ENCODE peak calls at places on chromosome 22, in seven cellular contexts. One of them, this sample, is unnamed.

GRCh38 chr22:29799217-29799680 is 32.1 kb downstream of the UQCR10 start:
- DNase-seq in body of pancreas: peak
- DNase-seq in fibroblast of lung: peak
- DNase-seq in GM06990: no peak
- DNase-seq in AG04450: peak
- DNase-seq in adipocyte: peak
- DNase-seq in CD8-positive, alpha-beta T cell: no peak
- DNase-seq in this sample: peak

GRCh38 chr22:50715776-50716175 is 22.2 kb upstream of the ACR start:
- DNase-seq in fibroblast of lung: no peak
- DNase-seq in adipocyte: no peak
- DNase-seq in body of pancreas: no peak
- DNase-seq in AG04450: no peak
- DNase-seq in GM06990: no peak
- DNase-seq in CD8-positive, alpha-beta T cell: no peak
- DNase-seq in this sample: no peak

GRCh38 chr22:40679249-40679963 is at the start of gene MCHR1:
- DNase-seq in GM06990: no peak
- DNase-seq in adipocyte: no peak
- DNase-seq in AG04450: no peak
- DNase-seq in body of pancreas: no peak
- DNase-seq in CD8-positive, alpha-beta T cell: no peak
- DNase-seq in fibroblast of lung: no peak
- DNase-seq in this sample: no peak

GRCh38 chr22:42316988-42317387 is 46.5 kb upstream of the TCF20 start:
- DNase-seq in fibroblast of lung: no peak
- DNase-seq in body of pancreas: no peak
- DNase-seq in AG04450: no peak
- DNase-seq in CD8-positive, alpha-beta T cell: peak
- DNase-seq in adipocyte: no peak
- DNase-seq in GM06990: no peak
- DNase-seq in this sample: peak

GRCh38 chr22:37015587-37015878 is 3.7 kb downstream of the TST start:
- DNase-seq in GM06990: no peak
- DNase-seq in fibroblast of lung: no peak
- DNase-seq in AG04450: no peak
- DNase-seq in CD8-positive, alpha-beta T cell: no peak
- DNase-seq in adipocyte: no peak
- DNase-seq in body of pancreas: no peak
- DNase-seq in this sample: no peak

GRCh38 chr22:30305519-30305905 is 16.2 kb upstream of the CASTOR1 start:
- DNase-seq in CD8-positive, alpha-beta T cell: peak
- DNase-seq in GM06990: peak
- DNase-seq in body of pancreas: peak
- DNase-seq in fibroblast of lung: no peak
- DNase-seq in AG04450: no peak
- DNase-seq in adipocyte: no peak
- DNase-seq in this sample: no peak

GRCh38 chr22:42056757-42057511 is 13.7 kb downstream of the NAGA start:
- DNase-seq in GM06990: no peak
- DNase-seq in CD8-positive, alpha-beta T cell: no peak
- DNase-seq in body of pancreas: no peak
- DNase-seq in adipocyte: no peak
- DNase-seq in fibroblast of lung: no peak
- DNase-seq in AG04450: no peak
- DNase-seq in this sample: no peak

GRCh38 chr22:43079742-43080141 is 9.4 kb downstream of the TTLL1 start:
- DNase-seq in fibroblast of lung: no peak
- DNase-seq in CD8-positive, alpha-beta T cell: no peak
- DNase-seq in AG04450: no peak
- DNase-seq in adipocyte: no peak
- DNase-seq in body of pancreas: no peak
- DNase-seq in GM06990: no peak
- DNase-seq in this sample: no peak

GRCh38 chr22:22578702-22579424 is 19.8 kb upstream of the PRAME start:
- DNase-seq in GM06990: no peak
- DNase-seq in CD8-positive, alpha-beta T cell: no peak
- DNase-seq in body of pancreas: no peak
- DNase-seq in AG04450: no peak
- DNase-seq in adipocyte: peak
- DNase-seq in fibroblast of lung: peak
- DNase-seq in this sample: peak

GRCh38 chr22:38943181-38943580 is 14.2 kb upstream of the APOBEC3A start:
- DNase-seq in CD8-positive, alpha-beta T cell: no peak
- DNase-seq in AG04450: no peak
- DNase-seq in GM06990: no peak
- DNase-seq in adipocyte: no peak
- DNase-seq in body of pancreas: no peak
- DNase-seq in fibroblast of lung: no peak
- DNase-seq in this sample: no peak

GRCh38 chr22:38761202-38762162 is 5.7 kb upstream of the SUN2 start:
- DNase-seq in body of pancreas: no peak
- DNase-seq in CD8-positive, alpha-beta T cell: no peak
- DNase-seq in adipocyte: no peak
- DNase-seq in AG04450: no peak
- DNase-seq in fibroblast of lung: no peak
- DNase-seq in GM06990: no peak
- DNase-seq in this sample: no peak

GRCh38 chr22:38699143-38699542 is 1.6 kb downstream of the JOSD1 start:
- DNase-seq in GM06990: no peak
- DNase-seq in AG04450: no peak
- DNase-seq in adipocyte: no peak
- DNase-seq in body of pancreas: no peak
- DNase-seq in CD8-positive, alpha-beta T cell: no peak
- DNase-seq in fibroblast of lung: no peak
- DNase-seq in this sample: no peak

GRCh38 chr22:23218867-23219251 is 38.5 kb downstream of the BCR start:
- DNase-seq in GM06990: peak
- DNase-seq in fibroblast of lung: peak
- DNase-seq in adipocyte: peak
- DNase-seq in body of pancreas: peak
- DNase-seq in CD8-positive, alpha-beta T cell: no peak
- DNase-seq in AG04450: no peak
- DNase-seq in this sample: no peak

GRCh38 chr22:50612168-50612714 is 11.6 kb downstream of the MAPK8IP2 start:
- DNase-seq in body of pancreas: no peak
- DNase-seq in fibroblast of lung: no peak
- DNase-seq in CD8-positive, alpha-beta T cell: no peak
- DNase-seq in AG04450: no peak
- DNase-seq in GM06990: no peak
- DNase-seq in adipocyte: no peak
- DNase-seq in this sample: no peak

GRCh38 chr22:29555065-29555644 is 1.6 kb upstream of the THOC5 start:
- DNase-seq in fibroblast of lung: peak
- DNase-seq in adipocyte: peak
- DNase-seq in body of pancreas: no peak
- DNase-seq in AG04450: no peak
- DNase-seq in CD8-positive, alpha-beta T cell: no peak
- DNase-seq in GM06990: no peak
- DNase-seq in this sample: peak

GRCh38 chr22:26891431-26891830 is 234.0 kb downstream of the MIAT start:
- DNase-seq in AG04450: no peak
- DNase-seq in CD8-positive, alpha-beta T cell: no peak
- DNase-seq in GM06990: no peak
- DNase-seq in adipocyte: no peak
- DNase-seq in fibroblast of lung: no peak
- DNase-seq in body of pancreas: no peak
- DNase-seq in this sample: no peak

GRCh38 chr22:33842421-33843094 is 77.7 kb downstream of the LARGE1 start:
- DNase-seq in fibroblast of lung: no peak
- DNase-seq in GM06990: no peak
- DNase-seq in adipocyte: no peak
- DNase-seq in body of pancreas: no peak
- DNase-seq in AG04450: no peak
- DNase-seq in CD8-positive, alpha-beta T cell: no peak
- DNase-seq in this sample: no peak

GRCh38 chr22:32661296-32661695 is 140.2 kb upstream of the TIMP3 start:
- DNase-seq in GM06990: no peak
- DNase-seq in body of pancreas: no peak
- DNase-seq in AG04450: peak
- DNase-seq in adipocyte: peak
- DNase-seq in CD8-positive, alpha-beta T cell: no peak
- DNase-seq in fibroblast of lung: peak
- DNase-seq in this sample: peak

GRCh38 chr22:24181088-24181995 is at the start of gene SUSD2:
- DNase-seq in AG04450: no peak
- DNase-seq in CD8-positive, alpha-beta T cell: no peak
- DNase-seq in body of pancreas: peak
- DNase-seq in adipocyte: no peak
- DNase-seq in GM06990: no peak
- DNase-seq in fibroblast of lung: no peak
- DNase-seq in this sample: peak

DNA sequence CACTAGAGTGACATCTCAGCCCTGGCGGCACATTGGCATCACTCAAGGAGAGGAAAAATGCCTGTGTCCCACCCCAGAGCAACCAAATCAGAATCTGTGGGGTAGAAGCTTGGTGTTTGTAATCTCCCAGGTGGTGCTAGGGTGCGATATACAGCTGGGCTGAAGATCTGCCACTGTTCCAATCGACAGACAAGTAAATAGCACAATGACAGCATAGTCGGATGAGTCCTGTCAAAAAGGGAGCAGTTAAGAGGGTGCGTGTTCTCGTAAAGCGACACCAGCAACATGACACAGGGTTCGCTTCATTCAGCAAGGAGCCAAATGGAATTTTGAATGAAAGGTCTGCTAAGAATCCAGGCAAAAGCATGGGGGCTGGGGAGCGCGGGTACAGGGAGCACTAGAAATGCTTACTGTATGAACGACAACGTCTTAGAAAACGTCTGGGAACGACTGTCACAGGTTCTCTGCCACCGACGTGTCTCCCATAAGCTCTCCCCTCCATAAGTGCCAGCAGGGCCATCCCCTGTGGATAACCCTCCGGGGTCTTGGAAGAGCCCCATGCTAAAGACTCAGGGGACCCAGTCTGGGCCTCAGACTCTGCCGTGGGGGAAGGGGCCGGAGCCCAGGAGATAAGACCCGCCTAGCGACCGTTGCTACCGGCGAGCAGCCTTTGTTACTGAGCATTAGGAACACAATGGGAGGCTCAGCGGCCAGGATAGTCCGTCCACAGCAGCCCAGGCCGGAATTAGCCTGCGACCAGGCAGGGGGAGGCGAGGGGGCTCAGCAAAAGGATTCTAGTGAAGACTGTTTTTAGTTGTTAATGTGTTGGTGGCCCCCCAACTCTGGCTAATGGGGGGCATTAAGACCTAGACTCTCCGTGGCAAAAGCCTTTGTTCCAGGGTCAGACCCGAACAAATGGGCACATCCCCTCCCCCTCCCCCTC is 20.8 kb downstream of the ADA2 start:
- DNase-seq in AG04450: no peak
- DNase-seq in CD8-positive, alpha-beta T cell: no peak
- DNase-seq in body of pancreas: no peak
- DNase-seq in fibroblast of lung: no peak
- DNase-seq in adipocyte: no peak
- DNase-seq in GM06990: no peak
- DNase-seq in this sample: peak
- H3K4me3 ChIP-seq in AG04450: peak
- H3K4me3 ChIP-seq in CD8-positive, alpha-beta T cell: no peak
- H3K4me3 ChIP-seq in body of pancreas: no peak
- H3K4me3 ChIP-seq in fibroblast of lung: no peak
- H3K4me3 ChIP-seq in adipocyte: peak
- H3K4me3 ChIP-seq in GM06990: no peak
- H3K4me3 ChIP-seq in this sample: peak

DNA sequence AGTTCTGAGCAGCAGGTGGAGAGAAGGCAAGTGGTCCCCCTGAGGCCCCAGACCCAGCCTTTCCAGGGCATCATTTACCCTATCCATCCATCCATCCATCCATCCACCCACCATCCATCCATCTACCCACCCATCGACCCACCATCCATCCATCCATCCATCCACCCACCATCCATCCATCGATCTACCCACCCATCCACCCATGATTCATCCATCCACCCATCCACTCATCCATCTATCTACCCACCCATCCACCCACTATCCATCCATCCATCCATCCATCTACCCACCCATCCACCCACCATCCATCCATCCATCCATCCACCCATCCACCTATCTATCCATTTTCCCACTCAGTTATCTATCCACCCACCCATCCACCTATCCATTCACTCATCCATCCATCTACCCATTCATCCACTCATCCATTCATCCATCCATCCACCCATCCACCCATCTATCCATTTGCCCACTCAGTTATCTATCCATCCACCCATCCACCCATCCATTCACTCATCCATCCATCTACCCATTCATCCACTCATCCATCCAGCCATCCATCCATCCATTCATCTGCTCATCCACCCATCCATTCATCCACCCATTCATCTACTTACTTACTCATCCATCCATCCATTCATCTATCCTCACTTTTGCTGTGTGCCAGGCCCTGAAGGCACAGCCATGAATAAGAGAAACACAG is 63.4 kb downstream of the MCM5 start:
- DNase-seq in CD8-positive, alpha-beta T cell: no peak
- DNase-seq in GM06990: no peak
- DNase-seq in fibroblast of lung: no peak
- DNase-seq in AG04450: no peak
- DNase-seq in body of pancreas: no peak
- DNase-seq in adipocyte: no peak
- DNase-seq in this sample: no peak
- H3K4me3 ChIP-seq in CD8-positive, alpha-beta T cell: no peak
- H3K4me3 ChIP-seq in GM06990: no peak
- H3K4me3 ChIP-seq in fibroblast of lung: no peak
- H3K4me3 ChIP-seq in AG04450: no peak
- H3K4me3 ChIP-seq in body of pancreas: no peak
- H3K4me3 ChIP-seq in adipocyte: no peak
- H3K4me3 ChIP-seq in this sample: no peak

DNA sequence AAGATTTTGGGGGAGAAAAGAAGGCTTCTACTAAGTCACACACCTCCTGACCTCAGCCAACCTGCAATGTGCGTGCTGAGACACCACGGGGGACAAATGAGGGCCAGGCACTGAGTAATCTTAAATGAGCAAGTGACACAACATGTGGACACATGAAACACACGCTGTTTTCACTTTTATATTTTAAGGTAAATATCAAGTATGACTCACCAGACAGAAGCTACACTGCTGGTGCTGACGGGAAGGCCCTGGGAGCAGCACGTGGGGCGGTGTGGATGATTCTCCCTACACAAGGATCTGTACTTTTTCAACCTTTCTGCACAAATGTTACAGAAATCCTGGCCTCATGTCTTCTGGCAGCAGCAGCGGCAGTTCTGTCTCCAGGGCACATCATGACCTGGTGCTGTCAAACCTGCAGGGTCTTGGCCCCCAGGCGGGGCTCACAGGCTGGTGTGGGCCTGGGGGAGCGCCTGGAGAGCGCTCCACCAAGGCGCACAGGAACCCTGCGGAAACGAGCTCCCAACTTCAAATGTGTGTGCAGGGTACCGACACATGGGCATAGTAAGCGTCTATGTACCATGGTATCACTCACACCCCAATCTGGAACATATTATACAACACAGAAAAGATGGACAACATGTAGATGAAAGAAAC is 61.7 kb downstream of the DGCR2 start:
- DNase-seq in AG04450: peak
- DNase-seq in GM06990: no peak
- DNase-seq in CD8-positive, alpha-beta T cell: no peak
- DNase-seq in adipocyte: peak
- DNase-seq in body of pancreas: peak
- DNase-seq in fibroblast of lung: peak
- DNase-seq in this sample: peak
- H3K4me3 ChIP-seq in AG04450: no peak
- H3K4me3 ChIP-seq in GM06990: no peak
- H3K4me3 ChIP-seq in CD8-positive, alpha-beta T cell: no peak
- H3K4me3 ChIP-seq in adipocyte: no peak
- H3K4me3 ChIP-seq in body of pancreas: no peak
- H3K4me3 ChIP-seq in fibroblast of lung: no peak
- H3K4me3 ChIP-seq in this sample: no peak

GRCh38 chr22:27937453-27937852 is 18.4 kb upstream of the PITPNB start:
- DNase-seq in fibroblast of lung: no peak
- DNase-seq in CD8-positive, alpha-beta T cell: no peak
- DNase-seq in GM06990: no peak
- DNase-seq in body of pancreas: no peak
- DNase-seq in adipocyte: no peak
- DNase-seq in AG04450: no peak
- DNase-seq in this sample: no peak
- H3K4me3 ChIP-seq in fibroblast of lung: no peak
- H3K4me3 ChIP-seq in CD8-positive, alpha-beta T cell: no peak
- H3K4me3 ChIP-seq in GM06990: no peak
- H3K4me3 ChIP-seq in body of pancreas: no peak
- H3K4me3 ChIP-seq in adipocyte: no peak
- H3K4me3 ChIP-seq in AG04450: no peak
- H3K4me3 ChIP-seq in this sample: no peak